ENCODE peak calls at places on chromosomes 4 and X, in nine cellular contexts. R, D, H, L, E, W, J, Z and M are unnamed samples.

GRCh38 chrX:107542500-107542899 is 85.8 kb upstream of the PRPS1 start:
- DNase-seq in R (peak), D (no peak), H (no peak), L (no peak), E (peak), W (no peak), J (no peak), Z (no peak), M (no peak)

GRCh38 chr4:143286058-143286457 is 50.6 kb upstream of the GAB1 start:
- DNase-seq in R (no peak), D (no peak), H (no peak), L (no peak), E (no peak), W (no peak), J (no peak), Z (no peak), M (no peak)

GRCh38 chrX:119655125-119655524 is 37.8 kb downstream of the SEPTIN6 start:
- DNase-seq in R (no peak), D (no peak), H (no peak), L (no peak), E (peak), W (no peak), J (no peak), Z (no peak), M (no peak)

GRCh38 chr4:32206756-32207155 is 1486.6 kb downstream of the PCDH7 start:
- DNase-seq in R (no peak), D (no peak), H (no peak), L (no peak), E (no peak), W (no peak), J (no peak), Z (no peak), M (no peak)

GRCh38 chr4:183905081-183905592 is at the start of gene STOX2:
- DNase-seq in R (peak), D (peak), H (no peak), L (peak), E (peak), W (no peak), J (peak), Z (peak), M (no peak)

GRCh38 chr4:139740531-139741041 is 75.0 kb downstream of the MGST2 start:
- DNase-seq in R (no peak), D (peak), H (no peak), L (peak), E (peak), W (no peak), J (no peak), Z (no peak), M (no peak)

GRCh38 chr4:166229799-166230198 is 356.8 kb downstream of the TLL1 start:
- DNase-seq in R (no peak), D (no peak), H (no peak), L (no peak), E (no peak), W (no peak), J (no peak), Z (no peak), M (no peak)

GRCh38 chr4:76463568-76463967 is 28.5 kb downstream of the SHROOM3 start:
- DNase-seq in R (no peak), D (no peak), H (no peak), L (no peak), E (no peak), W (no peak), J (no peak), Z (no peak), M (no peak)

GRCh38 chr4:123104275-123104674 is 181.9 kb upstream of the NUDT6 start:
- DNase-seq in R (no peak), D (no peak), H (no peak), L (no peak), E (no peak), W (no peak), J (no peak), Z (no peak), M (no peak)

DNA sequence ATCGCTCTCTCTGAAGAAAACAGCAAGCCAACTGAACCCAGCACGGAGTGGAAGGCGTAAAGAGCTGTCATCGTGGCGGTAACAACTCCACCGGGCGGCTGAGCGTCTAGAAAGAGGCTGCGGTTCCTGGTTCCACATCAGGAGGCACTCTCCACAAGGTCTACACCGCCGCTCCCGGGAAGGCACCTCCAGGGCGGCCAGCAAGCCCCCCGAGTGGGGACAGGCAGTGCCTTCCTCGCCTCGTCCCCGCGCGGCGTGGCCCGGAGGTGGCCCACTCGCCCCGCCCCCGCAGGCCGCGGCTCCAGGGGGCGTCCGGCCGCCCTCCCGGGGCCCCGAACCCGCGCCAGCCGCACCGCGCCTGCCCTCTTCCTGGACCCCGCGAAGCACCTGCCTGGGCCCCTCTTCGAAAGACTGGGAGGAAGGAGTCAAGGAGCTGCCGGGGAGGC is 747 bp downstream of the KLHL8 start:
- DNase-seq in R (peak), D (peak), H (no peak), L (peak), E (peak), W (peak), J (peak), Z (no peak), M (peak)
- TF ChIP-seq CTCF in R (peak), D (peak), H (peak), L (no peak), E (peak), W (no peak), J (no peak), Z (no peak), M (no peak)

GRCh38 chrX:86806786-86807185 is 658.5 kb downstream of the DACH2 start:
- DNase-seq in R (peak), D (no peak), H (no peak), L (no peak), E (peak), W (no peak), J (no peak), Z (peak), M (no peak)
- TF ChIP-seq CTCF in R (peak), D (no peak), H (peak), L (peak), E (peak), W (no peak), J (no peak), Z (peak), M (no peak)

GRCh38 chrX:26915064-26915463 is 548.1 kb downstream of the PPP4R3C start:
- DNase-seq in R (no peak), D (no peak), H (no peak), L (no peak), E (peak), W (no peak), J (no peak), Z (no peak), M (no peak)

GRCh38 chrX:26914232-26914631 is 548.9 kb downstream of the PPP4R3C start:
- DNase-seq in R (no peak), D (no peak), H (no peak), L (no peak), E (peak), W (no peak), J (no peak), Z (no peak), M (no peak)

GRCh38 chrX:26922278-26922677 is 540.9 kb downstream of the PPP4R3C start:
- DNase-seq in R (no peak), D (no peak), H (no peak), L (no peak), E (peak), W (no peak), J (no peak), Z (no peak), M (no peak)

DNA sequence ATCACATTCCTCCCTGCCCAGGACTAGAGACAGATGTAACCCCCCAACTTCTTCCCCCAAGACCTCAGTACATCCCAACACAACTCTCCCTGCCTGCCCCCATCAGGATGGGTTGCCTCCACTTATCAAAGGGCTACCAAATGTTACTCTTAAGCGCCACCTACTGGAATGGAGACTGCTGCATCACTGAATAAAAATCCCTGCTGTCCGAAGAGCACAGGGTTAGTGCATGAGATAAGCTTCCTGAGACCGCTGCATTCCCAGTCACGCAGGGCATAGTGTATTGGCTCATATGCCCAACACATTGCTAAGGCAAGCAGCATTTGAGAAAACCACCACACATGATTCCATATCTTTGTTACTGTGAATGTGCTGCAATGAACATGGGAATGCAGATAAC is 544.5 kb downstream of the PPP4R3C start:
- DNase-seq in R (peak), D (no peak), H (no peak), L (no peak), E (peak), W (no peak), J (no peak), Z (peak), M (no peak)
- TF ChIP-seq CTCF in R (peak), D (peak), H (peak), L (no peak), E (peak), W (no peak), J (no peak), Z (peak), M (no peak)

GRCh38 chr4:1318488-1319213 is 28.4 kb upstream of the UVSSA start:
- DNase-seq in R (peak), D (no peak), H (no peak), L (peak), E (no peak), W (no peak), J (peak), Z (no peak), M (no peak)
- TF ChIP-seq CTCF in R (peak), D (no peak), H (peak), L (peak), E (peak), W (no peak), J (no peak), Z (no peak), M (peak)

GRCh38 chr4:136867465-136867864 is 664.8 kb downstream of the PCDH18 start:
- DNase-seq in R (peak), D (no peak), H (no peak), L (no peak), E (no peak), W (no peak), J (no peak), Z (no peak), M (no peak)
- TF ChIP-seq CTCF in R (no peak), D (no peak), H (no peak), L (no peak), E (no peak), W (no peak), J (no peak), Z (no peak), M (no peak)

GRCh38 chr4:55732864-55733263 is 86.7 kb upstream of the EXOC1L start:
- DNase-seq in R (no peak), D (no peak), H (no peak), L (no peak), E (no peak), W (no peak), J (no peak), Z (no peak), M (no peak)

GRCh38 chr4:55733874-55734437 is 85.6 kb upstream of the EXOC1L start:
- DNase-seq in R (no peak), D (peak), H (no peak), L (peak), E (peak), W (no peak), J (no peak), Z (no peak), M (no peak)

DNA sequence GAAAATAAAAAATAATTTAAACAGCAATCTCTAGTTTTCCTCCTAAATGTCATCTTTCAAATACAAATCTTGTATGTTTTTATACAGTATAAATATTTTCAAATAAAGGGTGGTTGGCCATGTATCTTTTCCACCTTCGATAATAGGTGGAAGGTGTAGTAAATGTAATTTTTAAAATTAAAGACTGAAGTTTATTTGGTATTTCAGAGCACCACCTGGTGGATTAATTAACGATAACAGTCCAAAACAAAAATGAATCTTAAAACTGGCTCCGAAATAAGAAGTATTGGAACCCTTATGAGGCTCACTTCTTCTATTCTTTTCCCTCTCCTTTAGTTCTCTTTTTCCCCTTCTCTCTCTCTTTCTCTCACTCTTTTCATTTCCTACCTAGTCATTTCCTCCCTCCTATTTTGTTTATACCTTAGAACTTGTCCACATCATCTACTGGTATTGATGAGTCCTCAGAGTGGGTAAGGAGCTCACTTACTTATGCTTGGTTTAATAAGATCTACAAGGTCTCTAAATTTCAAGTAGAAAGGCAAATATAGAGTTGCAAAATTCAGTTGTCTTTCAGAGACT is 82.9 kb upstream of the EXOC1L start:
- DNase-seq in R (no peak), D (no peak), H (no peak), L (no peak), E (peak), W (no peak), J (no peak), Z (no peak), M (no peak)
- TF ChIP-seq CTCF in R (no peak), D (peak), H (peak), L (peak), E (peak), W (no peak), J (no peak), Z (peak), M (peak)

DNA sequence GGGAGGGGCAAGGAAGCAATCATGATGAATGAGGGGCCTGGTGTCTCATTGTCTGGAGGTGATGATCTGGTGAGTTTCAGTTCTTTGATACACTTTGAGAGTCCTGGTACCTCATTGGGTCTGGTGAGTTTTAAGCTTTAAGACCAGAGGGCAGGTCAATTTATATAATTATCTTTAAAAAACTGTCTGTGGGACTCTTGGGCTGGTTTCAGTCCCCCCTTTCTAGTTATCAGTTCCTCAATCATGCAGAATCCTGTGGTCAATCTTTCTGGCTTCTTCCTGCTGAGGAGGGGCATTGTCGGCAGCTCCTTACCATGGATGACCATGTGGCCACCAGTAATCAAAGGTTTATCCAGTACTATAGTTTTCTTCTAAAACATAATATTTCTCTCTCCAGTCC is 789.1 kb downstream of the PCDH18 start:
- DNase-seq in R (no peak), D (no peak), H (no peak), L (no peak), E (no peak), W (no peak), J (no peak), Z (no peak), M (no peak)
- TF ChIP-seq CTCF in R (no peak), D (no peak), H (no peak), L (no peak), E (no peak), W (no peak), J (no peak), Z (no peak), M (no peak)

DNA sequence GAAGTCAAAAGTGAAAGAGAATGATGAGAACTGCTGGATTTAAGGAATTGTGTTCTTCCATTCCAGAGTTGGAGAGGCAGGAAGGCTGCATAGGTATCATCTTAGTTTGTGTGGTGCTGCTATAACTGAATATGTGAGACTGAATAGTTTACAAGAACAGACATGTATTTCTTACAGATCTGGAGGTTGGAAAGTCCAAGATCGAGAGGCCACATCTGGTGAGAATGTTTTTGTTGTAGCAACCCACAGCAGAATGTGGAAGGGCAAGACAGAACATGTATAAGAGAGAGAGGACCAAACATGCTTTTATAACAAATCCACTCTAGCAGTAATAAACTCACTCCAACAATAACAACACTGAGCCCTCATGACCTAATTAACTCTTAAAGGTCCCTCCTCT is 408.6 kb downstream of the FAM47B start:
- DNase-seq in R (no peak), D (no peak), H (no peak), L (no peak), E (peak), W (no peak), J (no peak), Z (no peak), M (no peak)
- TF ChIP-seq CTCF in R (no peak), D (no peak), H (no peak), L (no peak), E (no peak), W (no peak), J (no peak), Z (no peak), M (no peak)

GRCh38 chr4:83582289-83582756 is 46.4 kb downstream of the GPAT3 start:
- DNase-seq in R (peak), D (no peak), H (peak), L (no peak), E (peak), W (no peak), J (no peak), Z (no peak), M (no peak)
- TF ChIP-seq CTCF in R (peak), D (no peak), H (peak), L (no peak), E (no peak), W (no peak), J (no peak), Z (no peak), M (no peak)